ENCODE peak calls at places on chromosome X, in five cellular contexts. One of them, this sample, is unnamed.

GRCh38 chrX:109624641-109625311 is at the start of gene KCNE5:
- DNase-seq in upper lobe of right lung: no peak
- DNase-seq in fibroblast of the aortic adventitia: no peak
- DNase-seq in heart right ventricle: peak
- DNase-seq in fibroblast of lung: no peak
- DNase-seq in this sample: no peak

GRCh38 chrX:133414399-133415275 is 652 bp downstream of the GPC4 start:
- DNase-seq in upper lobe of right lung: peak
- DNase-seq in fibroblast of the aortic adventitia: no peak
- DNase-seq in heart right ventricle: peak
- DNase-seq in fibroblast of lung: peak
- DNase-seq in this sample: no peak

GRCh38 chrX:140229187-140229586 is 263.9 kb upstream of the CXorf66 start:
- DNase-seq in upper lobe of right lung: no peak
- DNase-seq in fibroblast of the aortic adventitia: no peak
- DNase-seq in heart right ventricle: no peak
- DNase-seq in fibroblast of lung: no peak
- DNase-seq in this sample: no peak

GRCh38 chrX:100995469-100995868 is 26.0 kb downstream of the ARL13A start:
- DNase-seq in upper lobe of right lung: no peak
- DNase-seq in fibroblast of the aortic adventitia: peak
- DNase-seq in heart right ventricle: no peak
- DNase-seq in fibroblast of lung: peak
- DNase-seq in this sample: peak

GRCh38 chrX:68914337-68914989 is 85.6 kb downstream of the EFNB1 start:
- DNase-seq in upper lobe of right lung: no peak
- DNase-seq in fibroblast of the aortic adventitia: no peak
- DNase-seq in heart right ventricle: no peak
- DNase-seq in fibroblast of lung: no peak
- DNase-seq in this sample: no peak

GRCh38 chrX:125131146-125131545 is 188.5 kb upstream of the TEX13C start:
- DNase-seq in upper lobe of right lung: no peak
- DNase-seq in fibroblast of the aortic adventitia: no peak
- DNase-seq in heart right ventricle: no peak
- DNase-seq in fibroblast of lung: no peak
- DNase-seq in this sample: no peak

GRCh38 chrX:6170424-6170823 is 58.2 kb downstream of the NLGN4X start:
- DNase-seq in upper lobe of right lung: no peak
- DNase-seq in fibroblast of the aortic adventitia: no peak
- DNase-seq in heart right ventricle: no peak
- DNase-seq in fibroblast of lung: no peak
- DNase-seq in this sample: no peak

GRCh38 chrX:66676413-66676812 is 37.5 kb upstream of the EDA2R start:
- DNase-seq in upper lobe of right lung: no peak
- DNase-seq in fibroblast of the aortic adventitia: peak
- DNase-seq in heart right ventricle: no peak
- DNase-seq in fibroblast of lung: no peak
- DNase-seq in this sample: no peak

GRCh38 chrX:115940888-115941332 is 229.6 kb upstream of the AGTR2 start:
- DNase-seq in upper lobe of right lung: no peak
- DNase-seq in fibroblast of the aortic adventitia: peak
- DNase-seq in heart right ventricle: no peak
- DNase-seq in fibroblast of lung: peak
- DNase-seq in this sample: no peak

GRCh38 chrX:45172890-45173289 is 27.8 kb downstream of the DIPK2B start:
- DNase-seq in upper lobe of right lung: no peak
- DNase-seq in fibroblast of the aortic adventitia: peak
- DNase-seq in heart right ventricle: no peak
- DNase-seq in fibroblast of lung: peak
- DNase-seq in this sample: no peak

GRCh38 chrX:17007134-17007768 is 60.8 kb downstream of the REPS2 start:
- DNase-seq in upper lobe of right lung: no peak
- DNase-seq in fibroblast of the aortic adventitia: peak
- DNase-seq in heart right ventricle: no peak
- DNase-seq in fibroblast of lung: peak
- DNase-seq in this sample: no peak

GRCh38 chrX:109952050-109952449 is 50.9 kb upstream of the TMEM164 start:
- DNase-seq in upper lobe of right lung: no peak
- DNase-seq in fibroblast of the aortic adventitia: peak
- DNase-seq in heart right ventricle: no peak
- DNase-seq in fibroblast of lung: no peak
- DNase-seq in this sample: no peak

GRCh38 chrX:50747471-50747900 is 66.5 kb downstream of the SHROOM4 start:
- DNase-seq in upper lobe of right lung: no peak
- DNase-seq in fibroblast of the aortic adventitia: peak
- DNase-seq in heart right ventricle: no peak
- DNase-seq in fibroblast of lung: peak
- DNase-seq in this sample: no peak

GRCh38 chrX:16436348-16437188 is 213.4 kb upstream of the S100G start:
- DNase-seq in upper lobe of right lung: peak
- DNase-seq in fibroblast of the aortic adventitia: peak
- DNase-seq in heart right ventricle: peak
- DNase-seq in fibroblast of lung: peak
- DNase-seq in this sample: peak

GRCh38 chrX:143781103-143781502 is 60.6 kb upstream of the SPANXN2 start:
- DNase-seq in upper lobe of right lung: no peak
- DNase-seq in fibroblast of the aortic adventitia: no peak
- DNase-seq in heart right ventricle: no peak
- DNase-seq in fibroblast of lung: no peak
- DNase-seq in this sample: no peak

GRCh38 chrX:68462653-68463052 is 29.4 kb upstream of the OPHN1 start:
- DNase-seq in upper lobe of right lung: no peak
- DNase-seq in fibroblast of the aortic adventitia: peak
- DNase-seq in heart right ventricle: no peak
- DNase-seq in fibroblast of lung: peak
- DNase-seq in this sample: peak

GRCh38 chrX:109872021-109872730 is 130.7 kb upstream of the TMEM164 start:
- DNase-seq in upper lobe of right lung: no peak
- DNase-seq in fibroblast of the aortic adventitia: peak
- DNase-seq in heart right ventricle: no peak
- DNase-seq in fibroblast of lung: peak
- DNase-seq in this sample: no peak

GRCh38 chrX:15242899-15243555 is 26.9 kb downstream of the ASB9 start:
- DNase-seq in upper lobe of right lung: no peak
- DNase-seq in fibroblast of the aortic adventitia: peak
- DNase-seq in heart right ventricle: no peak
- DNase-seq in fibroblast of lung: peak
- DNase-seq in this sample: peak

GRCh38 chrX:650274-650673 is 19.7 kb downstream of the SHOX start:
- DNase-seq in upper lobe of right lung: peak
- DNase-seq in fibroblast of the aortic adventitia: no peak
- DNase-seq in heart right ventricle: no peak
- DNase-seq in fibroblast of lung: no peak
- DNase-seq in this sample: no peak

GRCh38 chrX:9188117-9188516 is 154.2 kb upstream of the FAM9B start:
- DNase-seq in upper lobe of right lung: no peak
- DNase-seq in fibroblast of the aortic adventitia: no peak
- DNase-seq in heart right ventricle: no peak
- DNase-seq in fibroblast of lung: no peak
- DNase-seq in this sample: no peak

GRCh38 chrX:13033193-13033592 is 11.2 kb downstream of the FAM9C start:
- DNase-seq in upper lobe of right lung: no peak
- DNase-seq in fibroblast of the aortic adventitia: no peak
- DNase-seq in heart right ventricle: no peak
- DNase-seq in fibroblast of lung: peak
- DNase-seq in this sample: no peak

GRCh38 chrX:111168314-111168713 is 72.3 kb downstream of the PAK3 start:
- DNase-seq in upper lobe of right lung: no peak
- DNase-seq in fibroblast of the aortic adventitia: no peak
- DNase-seq in heart right ventricle: no peak
- DNase-seq in fibroblast of lung: peak
- DNase-seq in this sample: no peak

GRCh38 chrX:21305799-21306336 is 68.3 kb upstream of the CNKSR2 start:
- DNase-seq in upper lobe of right lung: no peak
- DNase-seq in fibroblast of the aortic adventitia: no peak
- DNase-seq in heart right ventricle: no peak
- DNase-seq in fibroblast of lung: no peak
- DNase-seq in this sample: no peak

GRCh38 chrX:16022580-16023170 is 100.7 kb upstream of the GRPR start:
- DNase-seq in upper lobe of right lung: no peak
- DNase-seq in fibroblast of the aortic adventitia: peak
- DNase-seq in heart right ventricle: no peak
- DNase-seq in fibroblast of lung: peak
- DNase-seq in this sample: no peak

GRCh38 chrX:120560405-120560841 is 339 bp downstream of the CUL4B start:
- DNase-seq in upper lobe of right lung: no peak
- DNase-seq in fibroblast of the aortic adventitia: peak
- DNase-seq in heart right ventricle: no peak
- DNase-seq in fibroblast of lung: peak
- DNase-seq in this sample: no peak

GRCh38 chrX:68480969-68481368 is 17.9 kb upstream of the YIPF6 start:
- DNase-seq in upper lobe of right lung: no peak
- DNase-seq in fibroblast of the aortic adventitia: no peak
- DNase-seq in heart right ventricle: no peak
- DNase-seq in fibroblast of lung: no peak
- DNase-seq in this sample: no peak

GRCh38 chrX:137878401-137878800 is 312.5 kb downstream of the ZIC3 start:
- DNase-seq in upper lobe of right lung: no peak
- DNase-seq in fibroblast of the aortic adventitia: no peak
- DNase-seq in heart right ventricle: no peak
- DNase-seq in fibroblast of lung: no peak
- DNase-seq in this sample: no peak

GRCh38 chrX:48802089-48802812 is 384 bp downstream of the HDAC6 start:
- DNase-seq in upper lobe of right lung: peak
- DNase-seq in fibroblast of the aortic adventitia: peak
- DNase-seq in heart right ventricle: peak
- DNase-seq in fibroblast of lung: peak
- DNase-seq in this sample: peak

GRCh38 chrX:110509778-110510510 is 151.3 kb downstream of the RTL9 start:
- DNase-seq in upper lobe of right lung: no peak
- DNase-seq in fibroblast of the aortic adventitia: no peak
- DNase-seq in heart right ventricle: no peak
- DNase-seq in fibroblast of lung: no peak
- DNase-seq in this sample: no peak

GRCh38 chrX:319579-320125 is 1.1 kb upstream of the GTPBP6 start:
- DNase-seq in upper lobe of right lung: peak
- DNase-seq in fibroblast of the aortic adventitia: no peak
- DNase-seq in heart right ventricle: no peak
- DNase-seq in fibroblast of lung: no peak
- DNase-seq in this sample: no peak

GRCh38 chrX:71870337-71871098 is 40.1 kb upstream of the NHSL2 start:
- DNase-seq in upper lobe of right lung: no peak
- DNase-seq in fibroblast of the aortic adventitia: no peak
- DNase-seq in heart right ventricle: no peak
- DNase-seq in fibroblast of lung: no peak
- DNase-seq in this sample: peak

GRCh38 chrX:102976290-102976689 is 39.2 kb downstream of the RAB40AL start:
- DNase-seq in upper lobe of right lung: no peak
- DNase-seq in fibroblast of the aortic adventitia: peak
- DNase-seq in heart right ventricle: no peak
- DNase-seq in fibroblast of lung: no peak
- DNase-seq in this sample: no peak

GRCh38 chrX:16160729-16161128 is 6.6 kb upstream of the MAGEB17 start:
- DNase-seq in upper lobe of right lung: no peak
- DNase-seq in fibroblast of the aortic adventitia: peak
- DNase-seq in heart right ventricle: no peak
- DNase-seq in fibroblast of lung: peak
- DNase-seq in this sample: peak

GRCh38 chrX:21972721-21973120 is 32.2 kb downstream of the SMS start:
- DNase-seq in upper lobe of right lung: no peak
- DNase-seq in fibroblast of the aortic adventitia: peak
- DNase-seq in heart right ventricle: no peak
- DNase-seq in fibroblast of lung: peak
- DNase-seq in this sample: no peak

GRCh38 chrX:153687121-153688039 is at the start of gene SLC6A8:
- DNase-seq in upper lobe of right lung: peak
- DNase-seq in fibroblast of the aortic adventitia: peak
- DNase-seq in heart right ventricle: peak
- DNase-seq in fibroblast of lung: peak
- DNase-seq in this sample: no peak
- TF ChIP-seq CTCF in upper lobe of right lung: peak
- TF ChIP-seq CTCF in fibroblast of the aortic adventitia: peak
- TF ChIP-seq CTCF in heart right ventricle: peak
- TF ChIP-seq CTCF in fibroblast of lung: peak
- TF ChIP-seq CTCF in this sample: peak

GRCh38 chrX:10900585-10901289 is 210.4 kb upstream of the HCCS start:
- DNase-seq in upper lobe of right lung: no peak
- DNase-seq in fibroblast of the aortic adventitia: peak
- DNase-seq in heart right ventricle: no peak
- DNase-seq in fibroblast of lung: peak
- DNase-seq in this sample: no peak
- H3K4me3 ChIP-seq in upper lobe of right lung: no peak
- H3K4me3 ChIP-seq in fibroblast of the aortic adventitia: no peak
- H3K4me3 ChIP-seq in heart right ventricle: no peak
- H3K4me3 ChIP-seq in fibroblast of lung: no peak
- H3K4me3 ChIP-seq in this sample: no peak

DNA sequence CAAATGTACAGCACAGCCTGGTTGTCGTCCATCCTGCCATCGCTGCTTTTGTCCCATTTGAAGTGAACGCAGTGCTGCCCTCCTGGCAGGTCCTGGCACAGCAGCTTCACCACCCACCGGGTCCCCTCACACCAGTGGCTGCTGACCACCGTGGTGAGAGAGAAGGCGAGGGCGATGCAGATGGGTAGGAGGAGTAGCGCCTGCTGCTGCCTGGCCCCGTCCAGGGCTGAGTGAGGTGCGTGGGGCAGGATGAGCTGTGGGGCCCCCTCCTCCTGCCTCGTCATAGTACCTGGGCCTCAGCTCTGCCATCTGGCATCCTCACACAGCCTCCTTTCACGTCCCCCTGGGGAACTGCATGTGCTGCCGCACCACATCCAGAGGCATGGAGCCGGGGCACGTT is 1.8 kb downstream of the DCAF8L2 start:
- DNase-seq in upper lobe of right lung: no peak
- DNase-seq in fibroblast of the aortic adventitia: no peak
- DNase-seq in heart right ventricle: no peak
- DNase-seq in fibroblast of lung: no peak
- DNase-seq in this sample: no peak
- TF ChIP-seq CTCF in upper lobe of right lung: no peak
- TF ChIP-seq CTCF in fibroblast of the aortic adventitia: no peak
- TF ChIP-seq CTCF in heart right ventricle: no peak
- TF ChIP-seq CTCF in fibroblast of lung: no peak
- TF ChIP-seq CTCF in this sample: no peak

DNA sequence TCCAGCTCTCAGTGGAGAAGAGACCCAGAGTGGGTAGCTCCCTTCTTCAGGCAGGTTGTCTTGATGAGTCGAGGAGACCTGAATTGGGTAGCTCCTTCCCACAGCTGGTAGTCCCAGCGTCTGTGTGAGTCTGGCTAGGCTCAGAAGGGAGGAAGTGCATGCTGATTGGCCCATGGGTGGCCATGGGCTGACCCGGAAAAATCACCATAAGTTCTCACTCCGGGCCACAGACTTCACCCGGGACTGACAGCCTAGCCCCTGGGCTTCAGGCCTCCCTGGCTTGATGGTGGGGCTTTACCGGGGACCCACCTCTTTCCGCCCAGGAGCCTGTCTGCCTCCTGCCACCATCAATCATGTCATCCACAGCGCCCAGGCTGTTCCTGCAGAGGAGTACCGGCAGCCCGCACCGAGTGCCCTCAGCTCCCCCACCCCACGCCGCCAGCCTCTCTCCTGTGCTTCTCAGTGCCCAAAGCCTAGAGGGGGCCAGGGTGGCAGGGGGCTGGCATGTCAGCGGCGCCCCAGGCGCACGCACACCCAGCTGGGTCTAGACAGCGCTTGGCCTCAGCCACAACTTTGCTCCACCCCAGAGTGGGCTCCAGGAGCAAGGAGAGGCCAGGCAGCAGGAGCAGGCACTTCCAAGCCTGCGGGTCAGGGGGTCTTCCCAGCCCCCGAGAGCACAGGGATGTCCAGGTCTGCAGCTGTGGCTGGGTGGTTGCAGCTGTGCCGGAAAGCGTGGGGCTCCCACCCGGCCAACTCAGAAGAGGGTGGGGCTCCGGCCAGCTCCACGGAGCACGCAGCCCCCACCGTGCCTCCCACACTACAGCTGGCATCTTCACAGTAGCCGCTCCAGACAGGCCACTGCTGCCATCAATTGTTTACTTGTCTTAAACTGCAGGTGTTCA is 16.1 kb upstream of the SAT1 start:
- DNase-seq in upper lobe of right lung: no peak
- DNase-seq in fibroblast of the aortic adventitia: no peak
- DNase-seq in heart right ventricle: no peak
- DNase-seq in fibroblast of lung: no peak
- DNase-seq in this sample: no peak
- H3K4me3 ChIP-seq in upper lobe of right lung: no peak
- H3K4me3 ChIP-seq in fibroblast of the aortic adventitia: no peak
- H3K4me3 ChIP-seq in heart right ventricle: no peak
- H3K4me3 ChIP-seq in fibroblast of lung: no peak
- H3K4me3 ChIP-seq in this sample: no peak

This sample was measured in HFF-Myc.